ENCODE peak calls at places on chromosome 22, in six cellular contexts. Y, R, W, V, C and S are unnamed samples.
A peak's percentile ranks its signal among the peaks of the same experiment; 100 is the strongest.

GRCh38 chr22:40310771-40311120 is 35.6 kb upstream of the ADSL start:
- DNase-seq in Y (no peak), R (no peak), W (no peak), V (no peak), C (no peak), S (no peak)

GRCh38 chr22:33022231-33022630 is 36.0 kb downstream of the SYN3 start:
- DNase-seq in Y (no peak), R (no peak), W (no peak), V (no peak), C (no peak), S (no peak)

GRCh38 chr22:25875461-25875860 is 133.5 kb downstream of the MYO18B start:
- DNase-seq in Y (no peak), R (no peak), W (no peak), V (no peak), C (no peak), S (no peak)

GRCh38 chr22:19287889-19288288 is 3.6 kb downstream of the CLTCL1 start:
- DNase-seq in Y (no peak), R (no peak), W (no peak), V (no peak), C (no peak), S (no peak)

GRCh38 chr22:49887716-49888115 is 30.5 kb downstream of the ALG12 start:
- DNase-seq in Y (no peak), R (no peak), W (no peak), V (no peak), C (no peak), S (no peak)

GRCh38 chr22:33726294-33726711 is 194.0 kb downstream of the LARGE1 start:
- DNase-seq in Y (no peak), R (no peak), W (no peak), V (peak; percentile 61), C (peak; percentile 36), S (no peak)

GRCh38 chr22:25844601-25845000 is 102.6 kb downstream of the MYO18B start:
- DNase-seq in Y (no peak), R (no peak), W (no peak), V (no peak), C (no peak), S (no peak)

GRCh38 chr22:22953796-22954195 is 66.2 kb downstream of the IGLL5 start:
- DNase-seq in Y (no peak), R (no peak), W (no peak), V (no peak), C (no peak), S (no peak)

GRCh38 chr22:27625769-27626674 is 175.5 kb downstream of the MN1 start:
- DNase-seq in Y (no peak), R (no peak), W (no peak), V (no peak), C (no peak), S (no peak)

GRCh38 chr22:27626675-27627443 is 174.7 kb downstream of the MN1 start:
- DNase-seq in Y (no peak), R (no peak), W (no peak), V (no peak), C (no peak), S (no peak)

GRCh38 chr22:27627901-27628300 is 173.7 kb downstream of the MN1 start:
- DNase-seq in Y (no peak), R (no peak), W (no peak), V (no peak), C (no peak), S (no peak)

GRCh38 chr22:27628341-27628740 is 173.2 kb downstream of the MN1 start:
- DNase-seq in Y (no peak), R (no peak), W (no peak), V (no peak), C (no peak), S (no peak)

GRCh38 chr22:27627444-27627833 is 174.1 kb downstream of the MN1 start:
- DNase-seq in Y (no peak), R (no peak), W (no peak), V (no peak), C (no peak), S (no peak)
- TF ChIP-seq CTCF in Y (peak; percentile 28), R (no peak), W (no peak), V (no peak), C (no peak), S (no peak)

GRCh38 chr22:47367107-47367690 is 604.7 kb downstream of the TBC1D22A start:
- DNase-seq in Y (peak; percentile 2), R (no peak), W (peak; percentile 11), V (no peak), C (no peak), S (no peak)

GRCh38 chr22:47369020-47369419 is 606.6 kb downstream of the TBC1D22A start:
- DNase-seq in Y (peak; percentile 2), R (no peak), W (peak; percentile 10), V (no peak), C (no peak), S (no peak)

GRCh38 chr22:47369431-47370015 is 607.1 kb downstream of the TBC1D22A start:
- DNase-seq in Y (peak; percentile 4), R (no peak), W (peak; percentile 4), V (no peak), C (no peak), S (no peak)

GRCh38 chr22:47367993-47368945 is 605.8 kb downstream of the TBC1D22A start:
- DNase-seq in Y (peak; percentile 3), R (no peak), W (peak; percentile 20), V (no peak), C (no peak), S (no peak)

GRCh38 chr22:47366026-47366767 is 603.7 kb downstream of the TBC1D22A start:
- DNase-seq in Y (peak; percentile 1), R (no peak), W (peak; percentile 20), V (no peak), C (no peak), S (no peak)
- H3K9me3 ChIP-seq in Y (peaks cover 11% of the 10 kb centered on the region), R (no peaks in the 10 kb centered on the region), W (peaks cover 22% of the 10 kb centered on the region), V (no peaks in the 10 kb centered on the region), C (no peaks in the 10 kb centered on the region), S (peaks cover 8% of the 10 kb centered on the region)

DNA sequence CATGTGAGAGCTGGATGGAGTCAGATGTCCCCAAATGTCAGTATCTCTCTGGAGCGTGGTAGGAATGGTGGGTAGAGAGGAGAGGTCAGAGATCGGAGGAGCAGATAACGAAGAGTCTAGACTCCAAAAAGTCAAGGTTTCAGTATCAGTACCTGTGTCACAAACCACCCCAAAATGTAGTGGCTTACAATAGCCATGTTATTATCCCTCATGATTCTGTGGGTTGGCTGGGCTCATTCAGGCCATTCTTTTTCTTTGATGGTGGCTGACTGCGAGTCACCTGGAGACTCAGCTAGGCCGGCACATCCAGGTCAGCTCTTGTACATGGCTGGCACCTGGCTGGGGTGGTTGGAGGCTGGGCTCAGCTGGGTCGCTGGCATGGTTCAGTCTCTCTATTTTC is 7.3 kb upstream of the SSTR3 start:
- DNase-seq in Y (no peak), R (no peak), W (no peak), V (no peak), C (no peak), S (no peak)
- H3K27ac ChIP-seq in Y (no peak overlapping the region), R (peak overlapping the region; percentile 99), W (no peak overlapping the region), V (no peak overlapping the region), C (no peak overlapping the region), S (no peak overlapping the region)

GRCh38 chr22:48722661-48723060 is 1105.0 kb downstream of the BRD1 start:
- DNase-seq in Y (no peak), R (no peak), W (no peak), V (no peak), C (no peak), S (no peak)

GRCh38 chr22:48729499-48730171 is 1098.0 kb downstream of the BRD1 start:
- DNase-seq in Y (no peak), R (no peak), W (no peak), V (no peak), C (no peak), S (no peak)

GRCh38 chr22:48724899-48725298 is 1102.8 kb downstream of the BRD1 start:
- DNase-seq in Y (no peak), R (no peak), W (no peak), V (no peak), C (no peak), S (no peak)

DNA sequence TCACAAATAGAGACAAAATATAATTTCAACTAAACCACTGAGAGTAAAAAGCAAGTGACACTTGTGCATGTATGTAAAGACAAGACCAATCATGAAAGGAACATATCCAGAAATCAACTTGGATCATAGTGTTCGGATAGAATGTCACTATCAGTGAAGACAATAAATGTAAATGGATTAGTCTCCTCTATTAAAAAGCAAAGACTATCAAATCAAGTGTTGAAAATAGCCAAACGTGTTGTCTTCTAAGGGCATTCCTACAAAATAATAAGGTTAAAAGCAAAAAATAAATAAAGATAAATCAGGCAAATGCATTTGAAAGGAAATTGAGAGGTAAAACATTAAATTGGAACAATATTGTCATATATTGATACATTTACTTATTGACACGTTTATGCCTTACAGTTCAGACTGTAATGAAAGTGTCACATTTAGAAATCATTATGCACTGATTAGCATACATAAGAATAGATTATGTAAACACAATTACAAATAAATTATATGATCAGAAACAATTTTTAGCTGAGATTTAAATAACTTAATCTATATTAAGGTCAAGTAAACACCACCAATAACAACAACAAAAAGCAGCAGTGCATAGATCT is 1100.1 kb downstream of the BRD1 start:
- DNase-seq in Y (no peak), R (no peak), W (no peak), V (no peak), C (no peak), S (no peak)
- TF ChIP-seq CTCF in Y (no peak), R (no peak), W (no peak), V (no peak), C (no peak), S (no peak)

GRCh38 chr22:35215993-35216392 is 41.3 kb upstream of the HMGXB4 start:
- DNase-seq in Y (no peak), R (no peak), W (no peak), V (no peak), C (no peak), S (no peak)

GRCh38 chr22:35214968-35215367 is 42.3 kb upstream of the HMGXB4 start:
- DNase-seq in Y (no peak), R (no peak), W (no peak), V (no peak), C (no peak), S (no peak)

GRCh38 chr22:35218079-35218478 is 39.2 kb upstream of the HMGXB4 start:
- DNase-seq in Y (no peak), R (no peak), W (no peak), V (no peak), C (no peak), S (no peak)

GRCh38 chr22:35219012-35219411 is 38.3 kb upstream of the HMGXB4 start:
- DNase-seq in Y (no peak), R (no peak), W (no peak), V (no peak), C (no peak), S (no peak)

DNA sequence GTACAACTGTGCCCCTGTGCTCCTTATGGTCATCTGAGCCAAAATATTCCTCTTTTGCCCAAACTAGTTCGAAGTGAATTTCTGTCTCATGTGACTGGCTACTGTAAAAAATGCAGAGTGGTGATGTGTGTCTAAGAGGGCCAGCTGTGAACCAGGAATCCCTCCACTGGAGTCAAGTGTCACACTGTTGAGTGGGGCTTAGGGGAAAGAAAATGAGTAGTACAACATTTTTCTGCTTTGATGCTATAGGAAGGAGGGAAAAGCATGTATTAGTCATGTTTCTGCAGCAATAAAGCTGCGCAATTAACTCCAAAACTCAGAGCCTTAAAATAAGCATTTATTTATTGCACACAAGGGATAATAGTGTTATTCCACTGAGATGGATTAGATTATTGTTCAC is 39.8 kb upstream of the HMGXB4 start:
- DNase-seq in Y (no peak), R (no peak), W (no peak), V (no peak), C (no peak), S (no peak)
- H3K9me3 ChIP-seq in Y (no peaks in the 10 kb centered on the region), R (no peaks in the 10 kb centered on the region), W (no peaks in the 10 kb centered on the region), V (no peaks in the 10 kb centered on the region), C (no peaks in the 10 kb centered on the region), S (no peaks in the 10 kb centered on the region)